ENCODE peak calls at places on chromosome 4, in nine cellular contexts. One of them, this sample, is unnamed.

GRCh38 chr4:110636677-110637407 is 14.0 kb upstream of the PITX2 start:
- DNase-seq in neural crest cell: no peak
- DNase-seq in H54: peak; percentile 79
- DNase-seq in Daoy: peak; percentile 55
- DNase-seq in AG20443: peak; percentile 94
- DNase-seq in GM12865: no peak
- DNase-seq in T-helper 2 cell: no peak
- DNase-seq in fibroblast of mammary gland: peak; percentile 72
- DNase-seq in WTC11: peak; percentile 72
- DNase-seq in this sample: no peak

GRCh38 chr4:152501846-152502536 is 33.9 kb downstream of the FBXW7 start:
- DNase-seq in GM12865: peak; percentile 44
- DNase-seq in H54: no peak
- DNase-seq in T-helper 2 cell: no peak
- DNase-seq in fibroblast of mammary gland: peak; percentile 38
- DNase-seq in AG20443: peak; percentile 14
- DNase-seq in neural crest cell: no peak
- DNase-seq in WTC11: no peak
- DNase-seq in Daoy: no peak
- DNase-seq in this sample: no peak

GRCh38 chr4:183987529-183987946 is 82.4 kb downstream of the STOX2 start:
- DNase-seq in T-helper 2 cell: no peak
- DNase-seq in fibroblast of mammary gland: peak; percentile 77
- DNase-seq in neural crest cell: peak; percentile 63
- DNase-seq in GM12865: no peak
- DNase-seq in WTC11: peak; percentile 30
- DNase-seq in AG20443: peak; percentile 79
- DNase-seq in H54: peak; percentile 46
- DNase-seq in Daoy: peak; percentile 75
- DNase-seq in this sample: peak; percentile 92

GRCh38 chr4:137685357-137685756 is 153.1 kb upstream of the PCDH18 start:
- DNase-seq in AG20443: peak; percentile 20
- DNase-seq in T-helper 2 cell: no peak
- DNase-seq in fibroblast of mammary gland: peak; percentile 57
- DNase-seq in WTC11: no peak
- DNase-seq in neural crest cell: no peak
- DNase-seq in Daoy: no peak
- DNase-seq in H54: no peak
- DNase-seq in GM12865: no peak
- DNase-seq in this sample: no peak

GRCh38 chr4:7506119-7506518 is 71.4 kb upstream of the PSAPL1 start:
- DNase-seq in fibroblast of mammary gland: no peak
- DNase-seq in H54: no peak
- DNase-seq in T-helper 2 cell: no peak
- DNase-seq in Daoy: no peak
- DNase-seq in GM12865: no peak
- DNase-seq in WTC11: no peak
- DNase-seq in neural crest cell: no peak
- DNase-seq in AG20443: no peak
- DNase-seq in this sample: no peak

GRCh38 chr4:2478220-2478619 is 9.3 kb downstream of the RNF4 start:
- DNase-seq in AG20443: no peak
- DNase-seq in WTC11: no peak
- DNase-seq in neural crest cell: no peak
- DNase-seq in T-helper 2 cell: no peak
- DNase-seq in fibroblast of mammary gland: no peak
- DNase-seq in Daoy: no peak
- DNase-seq in GM12865: no peak
- DNase-seq in H54: no peak
- DNase-seq in this sample: no peak

GRCh38 chr4:105845559-105845958 is 49.7 kb upstream of the NPNT start:
- DNase-seq in neural crest cell: no peak
- DNase-seq in Daoy: no peak
- DNase-seq in H54: no peak
- DNase-seq in GM12865: no peak
- DNase-seq in WTC11: no peak
- DNase-seq in T-helper 2 cell: no peak
- DNase-seq in AG20443: no peak
- DNase-seq in fibroblast of mammary gland: no peak
- DNase-seq in this sample: no peak

GRCh38 chr4:3123201-3123671 is 48.8 kb downstream of the HTT start:
- DNase-seq in GM12865: no peak
- DNase-seq in neural crest cell: no peak
- DNase-seq in WTC11: no peak
- DNase-seq in Daoy: no peak
- DNase-seq in AG20443: no peak
- DNase-seq in fibroblast of mammary gland: peak; percentile 44
- DNase-seq in T-helper 2 cell: no peak
- DNase-seq in H54: no peak
- DNase-seq in this sample: no peak

GRCh38 chr4:117324851-117325491 is 239.6 kb upstream of the TRAM1L1 start:
- DNase-seq in T-helper 2 cell: no peak
- DNase-seq in fibroblast of mammary gland: peak; percentile 25
- DNase-seq in H54: no peak
- DNase-seq in WTC11: no peak
- DNase-seq in AG20443: no peak
- DNase-seq in Daoy: peak; percentile 85
- DNase-seq in neural crest cell: no peak
- DNase-seq in GM12865: peak; percentile 20
- DNase-seq in this sample: peak; percentile 26

GRCh38 chr4:24857996-24858395 is 54.8 kb downstream of the CCDC149 start:
- DNase-seq in GM12865: no peak
- DNase-seq in H54: no peak
- DNase-seq in AG20443: peak; percentile 66
- DNase-seq in Daoy: peak; percentile 33
- DNase-seq in WTC11: no peak
- DNase-seq in neural crest cell: no peak
- DNase-seq in T-helper 2 cell: no peak
- DNase-seq in fibroblast of mammary gland: peak; percentile 80
- DNase-seq in this sample: no peak

GRCh38 chr4:91243132-91243531 is 1060.6 kb upstream of the GRID2 start:
- DNase-seq in Daoy: peak; percentile 1
- DNase-seq in WTC11: no peak
- DNase-seq in AG20443: no peak
- DNase-seq in neural crest cell: no peak
- DNase-seq in fibroblast of mammary gland: no peak
- DNase-seq in T-helper 2 cell: no peak
- DNase-seq in H54: peak; percentile 4
- DNase-seq in GM12865: no peak
- DNase-seq in this sample: peak; percentile 60

GRCh38 chr4:52853351-52853750 is 8.8 kb upstream of the RASL11B start:
- DNase-seq in WTC11: no peak
- DNase-seq in fibroblast of mammary gland: peak; percentile 59
- DNase-seq in neural crest cell: no peak
- DNase-seq in Daoy: no peak
- DNase-seq in T-helper 2 cell: no peak
- DNase-seq in AG20443: peak; percentile 66
- DNase-seq in GM12865: no peak
- DNase-seq in H54: no peak
- DNase-seq in this sample: no peak

GRCh38 chr4:177097291-177097690 is 212.4 kb upstream of the NEIL3 start:
- DNase-seq in fibroblast of mammary gland: no peak
- DNase-seq in GM12865: no peak
- DNase-seq in neural crest cell: no peak
- DNase-seq in T-helper 2 cell: no peak
- DNase-seq in WTC11: no peak
- DNase-seq in H54: no peak
- DNase-seq in Daoy: no peak
- DNase-seq in AG20443: no peak
- DNase-seq in this sample: no peak

This sample was measured in MCF 10A.